ENCODE peak calls at places on chromosomes 4 and X, in ten cellular contexts. X, J, O, Q, I, Y, N, M, W and D are unnamed samples.

GRCh38 chr4:81314897-81315470 is 100.0 kb upstream of the PRKG2 start:
- DNase-seq in X (no peak), J (no peak), O (no peak), Q (no peak), I (no peak), Y (no peak), N (no peak), M (peak; percentile 69), W (no peak), D (no peak)

GRCh38 chr4:75660491-75660890 is 12.7 kb downstream of the G3BP2 start:
- DNase-seq in X (no peak), J (no peak), O (no peak), Q (no peak), I (no peak), Y (no peak), N (no peak), M (no peak), W (no peak), D (no peak)

GRCh38 chr4:2832981-2833670 is 10.5 kb upstream of the ADD1 start:
- DNase-seq in X (no peak), J (no peak), O (no peak), Q (no peak), I (no peak), Y (no peak), N (no peak), M (no peak), W (peak; percentile 16), D (peak; percentile 64)

GRCh38 chrX:39777623-39778025 is 320.1 kb downstream of the BCOR start:
- DNase-seq in X (no peak), J (no peak), O (no peak), Q (no peak), I (no peak), Y (no peak), N (no peak), M (no peak), W (no peak), D (no peak)

GRCh38 chrX:103063918-103064434 is at the start of gene BEX1:
- DNase-seq in X (no peak), J (peak; percentile 57), O (no peak), Q (peak; percentile 46), I (peak; percentile 51), Y (no peak), N (no peak), M (peak; percentile 71), W (no peak), D (no peak)

GRCh38 chr4:105059337-105059736 is 87.3 kb upstream of the TET2 start:
- DNase-seq in X (no peak), J (no peak), O (no peak), Q (no peak), I (no peak), Y (peak; percentile 10), N (no peak), M (no peak), W (peak; percentile 38), D (no peak)

GRCh38 chr4:158538911-158539310 is 17.2 kb downstream of the RXFP1 start:
- DNase-seq in X (no peak), J (no peak), O (no peak), Q (no peak), I (no peak), Y (peak; percentile 46), N (no peak), M (no peak), W (no peak), D (no peak)

GRCh38 chrX:133412246-133412645 is 3.0 kb downstream of the GPC4 start:
- DNase-seq in X (no peak), J (no peak), O (no peak), Q (no peak), I (no peak), Y (no peak), N (no peak), M (no peak), W (no peak), D (no peak)

GRCh38 chrX:79601336-79602131 is 234.4 kb upstream of the ITM2A start:
- DNase-seq in X (no peak), J (no peak), O (no peak), Q (no peak), I (no peak), Y (no peak), N (no peak), M (no peak), W (no peak), D (no peak)

GRCh38 chrX:10039821-10040793 is 72.9 kb downstream of the CLDN34 start:
- DNase-seq in X (no peak), J (no peak), O (no peak), Q (no peak), I (no peak), Y (no peak), N (peak; percentile 56), M (no peak), W (no peak), D (no peak)

GRCh38 chr4:146113171-146113570 is 62.3 kb upstream of the LSM6 start:
- DNase-seq in X (no peak), J (no peak), O (no peak), Q (no peak), I (no peak), Y (no peak), N (no peak), M (no peak), W (no peak), D (no peak)

GRCh38 chr4:139743027-139743426 is 77.4 kb downstream of the MGST2 start:
- DNase-seq in X (no peak), J (no peak), O (no peak), Q (no peak), I (no peak), Y (no peak), N (no peak), M (no peak), W (no peak), D (peak; percentile 15)

GRCh38 chr4:4332529-4332928 is 42.5 kb downstream of the ZBTB49 start:
- DNase-seq in X (no peak), J (no peak), O (no peak), Q (no peak), I (no peak), Y (no peak), N (no peak), M (no peak), W (no peak), D (no peak)

GRCh38 chr4:145773581-145774234 is 93.8 kb downstream of the C4orf51 start:
- DNase-seq in X (no peak), J (no peak), O (no peak), Q (no peak), I (no peak), Y (no peak), N (no peak), M (no peak), W (peak; percentile 38), D (no peak)

GRCh38 chrX:154485150-154486051 is 1.0 kb downstream of the UBL4A start:
- DNase-seq in X (no peak), J (no peak), O (no peak), Q (no peak), I (peak; percentile 46), Y (no peak), N (no peak), M (no peak), W (no peak), D (no peak)

GRCh38 chr4:54660145-54660535 is 2.4 kb downstream of the KIT start:
- DNase-seq in X (no peak), J (no peak), O (no peak), Q (no peak), I (no peak), Y (no peak), N (no peak), M (no peak), W (no peak), D (no peak)

GRCh38 chr4:170465434-170465833 is 375.7 kb upstream of the AADAT start:
- DNase-seq in X (no peak), J (no peak), O (no peak), Q (no peak), I (no peak), Y (no peak), N (no peak), M (no peak), W (no peak), D (no peak)
- TF ChIP-seq CTCF in X (no peak), J (no peak), O (no peak), Q (no peak), I (no peak), Y (no peak), N (no peak), M (no peak), W (no peak), D (no peak)

GRCh38 chr4:91965166-91965565 is 338.6 kb upstream of the GRID2 start:
- DNase-seq in X (no peak), J (no peak), O (no peak), Q (no peak), I (no peak), Y (no peak), N (no peak), M (no peak), W (no peak), D (no peak)
- TF ChIP-seq CTCF in X (no peak), J (peak; percentile 17), O (no peak), Q (no peak), I (no peak), Y (no peak), N (no peak), M (no peak), W (no peak), D (no peak)

DNA sequence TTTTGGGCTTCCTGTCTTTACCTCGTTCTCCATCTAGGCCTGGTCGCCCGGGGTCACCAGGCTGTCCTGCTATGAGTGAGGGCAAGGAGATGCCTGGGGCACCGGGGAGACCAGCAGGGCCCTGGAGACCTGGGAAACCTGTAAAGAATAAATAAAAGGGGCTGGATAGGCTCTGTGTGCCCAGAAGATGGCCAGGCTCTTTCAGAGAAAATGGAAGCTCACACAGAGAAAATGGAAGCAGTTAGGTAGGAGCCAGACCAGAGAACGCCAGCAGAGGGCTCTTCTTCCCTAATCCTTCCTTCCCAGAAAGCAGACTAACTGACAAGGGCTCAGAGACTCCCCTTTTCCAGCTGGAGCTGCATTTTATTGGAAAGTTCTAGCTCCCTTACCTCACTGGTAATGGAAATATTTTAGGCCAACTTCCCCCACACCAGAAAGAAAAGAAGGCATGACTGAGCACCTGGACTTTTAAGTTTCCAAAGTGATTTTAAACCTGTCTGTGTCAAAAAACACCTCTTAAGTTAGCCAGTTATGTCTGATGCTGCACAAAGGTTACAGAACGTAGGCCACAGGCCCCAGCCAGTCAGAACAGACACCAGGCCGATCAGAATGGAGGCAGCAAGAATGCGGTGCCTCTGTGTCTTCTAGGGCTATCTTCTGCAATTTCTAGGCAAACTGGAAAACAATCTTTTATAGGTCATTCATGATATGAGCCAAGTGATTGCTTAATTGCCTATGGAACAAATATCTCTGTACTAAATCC is 74.0 kb downstream of the ATG4A start:
- DNase-seq in X (peak; percentile 27), J (no peak), O (no peak), Q (no peak), I (peak; percentile 31), Y (peak; percentile 16), N (peak; percentile 54), M (peak; percentile 33), W (no peak), D (no peak)
- TF ChIP-seq CTCF in X (peak; percentile 40), J (peak; percentile 66), O (no peak), Q (peak; percentile 9), I (peak; percentile 27), Y (peak; percentile 13), N (peak; percentile 45), M (peak; percentile 47), W (no peak), D (peak; percentile 56)

DNA sequence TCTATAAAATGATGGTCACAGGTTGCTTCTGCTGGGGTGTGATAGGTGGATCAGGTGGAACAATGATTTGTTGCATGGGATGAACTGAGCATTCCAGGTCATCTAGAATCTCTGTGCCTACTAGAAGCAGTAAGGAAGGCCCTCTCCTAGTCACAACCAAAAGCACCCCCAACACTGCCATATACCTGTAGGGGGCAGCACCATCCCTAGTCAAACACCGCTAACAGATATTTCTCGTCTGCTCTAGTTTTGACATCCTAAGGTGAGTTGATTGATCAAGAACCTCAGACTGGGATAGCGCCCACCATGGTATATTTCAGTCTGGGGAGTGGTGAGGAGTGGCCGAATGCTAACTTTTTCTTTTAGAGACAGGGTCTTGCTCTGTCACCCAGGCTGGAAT is 160.2 kb downstream of the NHS start:
- DNase-seq in X (no peak), J (no peak), O (no peak), Q (no peak), I (peak; percentile 50), Y (peak; percentile 40), N (peak; percentile 46), M (no peak), W (peak; percentile 17), D (no peak)
- TF ChIP-seq CTCF in X (peak; percentile 46), J (peak; percentile 39), O (peak; percentile 41), Q (peak; percentile 37), I (peak; percentile 39), Y (peak; percentile 51), N (peak; percentile 5), M (peak; percentile 29), W (no peak), D (peak; percentile 60)